ENCODE peak calls at places on chromosomes 2 and 18, in nine cellular contexts. K is transverse colon; L is CD4-positive, CD25-positive, alpha-beta regulatory T cell; E is CD8-positive, alpha-beta memory T cell; U is kidney; H is A549; O is upper lobe of right lung; Q is neuronal stem cell; Z is testis. R is an unnamed sample.

GRCh38 chr2:239561448-239562001 is 160.7 kb upstream of the HDAC4 start:
- DNase-seq in E (no peak), H (no peak), O (peak; percentile 59), K (peak; percentile 25), L (no peak), U (no peak), Z (peak; percentile 86), Q (no peak), R (no peak)

GRCh38 chr2:1986166-1986565 is 241.9 kb upstream of the PXDN start:
- DNase-seq in E (no peak), O (no peak), H (no peak), U (no peak), L (no peak), Z (no peak), Q (no peak), K (no peak), R (no peak)

GRCh38 chr2:40285391-40285790 is 166.5 kb downstream of the SLC8A1 start:
- DNase-seq in E (no peak), Q (no peak), O (no peak), K (no peak), H (no peak), Z (no peak), L (no peak), U (no peak), R (no peak)

GRCh38 chr2:127857494-127857818 is 499 bp downstream of the POLR2D start:
- DNase-seq in U (no peak), H (peak; percentile 30), L (peak; percentile 16), Z (peak; percentile 40), E (no peak), Q (no peak), O (no peak), K (no peak), R (no peak)

GRCh38 chr18:12838178-12838634 is 45.8 kb downstream of the PTPN2 start:
- DNase-seq in K (peak; percentile 81), Q (no peak), U (peak; percentile 88), Z (no peak), L (no peak), O (peak; percentile 80), E (no peak), H (peak; percentile 92), R (no peak)

GRCh38 chr2:213284105-213285090 is at the start of gene SPAG16:
- DNase-seq in Z (peak; percentile 98), K (peak; percentile 97), H (peak; percentile 98), U (peak; percentile 99), Q (peak; percentile 93), O (peak; percentile 98), E (peak; percentile 98), L (peak; percentile 96), R (peak; percentile 96)

GRCh38 chr2:172672999-172673726 is 62.5 kb upstream of the RAPGEF4 start:
- DNase-seq in O (no peak), U (no peak), K (peak; percentile 57), Q (no peak), Z (no peak), E (no peak), H (peak; percentile 85), L (no peak), R (peak; percentile 50)

GRCh38 chr2:228782281-228782680 is 488.8 kb downstream of the PID1 start:
- DNase-seq in Q (no peak), U (no peak), O (no peak), Z (no peak), E (no peak), H (no peak), L (no peak), K (no peak), R (no peak)

GRCh38 chr2:80475970-80476369 is 171.4 kb upstream of the LRRTM1 start:
- DNase-seq in U (no peak), Z (no peak), K (no peak), L (no peak), E (no peak), O (no peak), Q (no peak), H (no peak), R (no peak)

GRCh38 chr2:220946552-220946951 is 625.6 kb downstream of the EPHA4 start:
- DNase-seq in U (no peak), O (no peak), Q (no peak), Z (no peak), K (no peak), L (no peak), E (no peak), H (no peak), R (no peak)

GRCh38 chr2:30356061-30356460 is 91.0 kb upstream of the LCLAT1 start:
- DNase-seq in O (no peak), H (no peak), E (no peak), U (no peak), Z (no peak), Q (no peak), L (no peak), K (no peak), R (no peak)

GRCh38 chr2:10522726-10523405 is 74.7 kb upstream of the ODC1 start:
- DNase-seq in H (no peak), K (no peak), Z (no peak), Q (no peak), O (no peak), U (peak; percentile 57), E (peak; percentile 32), L (no peak), R (no peak)

GRCh38 chr18:68219867-68220266 is 495.0 kb downstream of the TMX3 start:
- DNase-seq in Q (no peak), U (no peak), K (no peak), Z (no peak), H (no peak), L (no peak), O (no peak), E (no peak), R (peak; percentile 2)

GRCh38 chr2:28661589-28662001 is 90.0 kb upstream of the PPP1CB start:
- DNase-seq in H (peak; percentile 52), K (peak; percentile 75), Z (peak; percentile 77), Q (no peak), U (peak; percentile 85), O (no peak), L (no peak), E (no peak), R (peak; percentile 90)

GRCh38 chr2:238139141-238139840 is 823 bp downstream of the KLHL30 start:
- DNase-seq in E (no peak), Q (no peak), L (no peak), H (no peak), Z (no peak), O (no peak), K (no peak), U (no peak), R (no peak)

GRCh38 chr18:54958711-54959625 is at the start of gene CCDC68:
- DNase-seq in U (peak; percentile 77), Z (peak; percentile 62), H (peak; percentile 48), O (peak; percentile 87), L (no peak), K (peak; percentile 88), Q (peak; percentile 21), E (no peak), R (peak; percentile 18)

DNA sequence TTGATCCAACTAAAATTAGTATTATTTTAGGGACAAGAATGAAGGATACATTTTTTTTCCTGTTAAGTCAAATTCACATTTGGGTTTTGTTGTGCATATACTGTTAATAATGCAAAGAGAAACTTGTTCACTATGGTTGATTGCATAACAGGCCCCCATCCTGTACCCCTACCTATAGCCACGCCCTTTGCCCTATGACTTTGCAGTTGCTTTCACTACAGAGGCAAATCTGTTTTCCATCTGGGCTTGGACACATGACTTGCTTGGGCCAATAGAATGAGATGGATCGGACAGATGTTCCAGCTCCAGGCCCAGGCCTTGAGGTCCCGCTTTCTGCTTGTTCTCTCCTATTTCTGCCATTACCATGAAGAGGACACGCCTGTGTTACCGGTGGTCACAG is 278.5 kb upstream of the HNRNPA3 start:
- DNase-seq in O (no peak), E (no peak), K (no peak), H (no peak), U (no peak), Z (no peak), Q (no peak), L (no peak), R (no peak)
- H3K4me1 ChIP-seq in O (no peaks in the 10 kb centered on the region), E (no peaks in the 10 kb centered on the region), K (no peaks in the 10 kb centered on the region), H (peaks cover 7% of the 10 kb centered on the region), U (no peaks in the 10 kb centered on the region), Z (no peaks in the 10 kb centered on the region), Q (no peaks in the 10 kb centered on the region), L (peaks cover 9% of the 10 kb centered on the region), R (no peaks in the 10 kb centered on the region)

GRCh38 chr2:45888167-45888566 is 236.7 kb downstream of the PRKCE start:
- DNase-seq in O (no peak), E (no peak), H (no peak), Z (no peak), K (no peak), L (no peak), Q (no peak), U (no peak), R (no peak)
- H3K4me1 ChIP-seq in O (peaks cover 94% of the 10 kb centered on the region), E (peaks cover 43% of the 10 kb centered on the region), H (no peaks in the 10 kb centered on the region), Z (peaks cover 33% of the 10 kb centered on the region), K (peaks cover 88% of the 10 kb centered on the region), L (no peaks in the 10 kb centered on the region), Q (peaks cover 12% of the 10 kb centered on the region), U (peaks cover 25% of the 10 kb centered on the region), R (no peaks in the 10 kb centered on the region)

GRCh38 chr2:152406119-152406835 is 71.3 kb downstream of the FMNL2 start:
- DNase-seq in E (no peak), O (no peak), Z (no peak), U (no peak), Q (no peak), K (no peak), H (no peak), L (no peak), R (peak; percentile 44)

GRCh38 chr2:152402780-152403388 is 67.9 kb downstream of the FMNL2 start:
- DNase-seq in K (no peak), E (no peak), O (no peak), L (no peak), U (no peak), H (no peak), Z (no peak), Q (no peak), R (no peak)

GRCh38 chr2:152405206-152406118 is 70.5 kb downstream of the FMNL2 start:
- DNase-seq in L (no peak), K (no peak), U (no peak), Q (no peak), E (no peak), Z (no peak), H (peak; percentile 77), O (no peak), R (peak; percentile 88)

GRCh38 chr2:152400607-152401214 is 65.7 kb downstream of the FMNL2 start:
- DNase-seq in H (no peak), E (no peak), O (no peak), K (no peak), L (no peak), Z (no peak), Q (no peak), U (no peak), R (no peak)

GRCh38 chr2:152403395-152403794 is 68.4 kb downstream of the FMNL2 start:
- DNase-seq in E (no peak), L (no peak), Q (no peak), K (no peak), U (no peak), H (no peak), O (no peak), Z (no peak), R (peak; percentile 64)
- H3K4me1 ChIP-seq in E (no peaks in the 10 kb centered on the region), L (no peaks in the 10 kb centered on the region), Q (peaks cover 8% of the 10 kb centered on the region), K (peaks cover 54% of the 10 kb centered on the region), U (peaks cover 16% of the 10 kb centered on the region), H (peaks cover 75% of the 10 kb centered on the region), O (peaks cover 52% of the 10 kb centered on the region), Z (peaks cover 6% of the 10 kb centered on the region), R (peaks cover 48% of the 10 kb centered on the region)

DNA sequence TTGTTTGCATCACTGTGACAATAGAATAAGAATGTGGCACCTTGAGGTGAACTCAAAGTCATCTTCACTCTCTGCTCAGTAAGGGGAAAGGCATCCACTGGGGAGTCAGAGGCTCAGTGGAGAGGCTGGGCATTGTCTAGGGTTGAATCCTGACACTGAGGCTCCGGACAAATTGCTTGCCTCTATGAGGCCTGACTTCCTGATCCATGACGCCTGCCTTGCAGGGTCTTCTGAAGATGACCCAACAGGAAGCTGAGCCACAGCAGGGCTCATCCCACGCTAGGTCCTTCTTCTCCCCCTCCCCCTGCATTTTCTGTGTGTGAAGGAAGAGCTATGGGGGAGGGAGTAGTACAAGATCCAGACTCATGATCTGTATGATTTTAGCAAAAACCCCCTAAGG is 265.1 kb downstream of the SH3BP4 start:
- DNase-seq in U (no peak), K (no peak), O (no peak), L (no peak), E (no peak), Q (no peak), Z (no peak), H (peak; percentile 7), R (no peak)
- H3K4me1 ChIP-seq in U (no peaks in the 10 kb centered on the region), K (no peaks in the 10 kb centered on the region), O (no peaks in the 10 kb centered on the region), L (no peaks in the 10 kb centered on the region), E (no peaks in the 10 kb centered on the region), Q (peaks cover 4% of the 10 kb centered on the region), Z (no peaks in the 10 kb centered on the region), H (peaks cover 8% of the 10 kb centered on the region), R (no peaks in the 10 kb centered on the region)